ENCODE peak calls at places on chromosomes 13 and 19, in six cellular contexts. W is uterus, I is left ventricle myocardium inferior, O is astrocyte of the spinal cord, P is fibroblast of pulmonary artery, M is Peyer's patch. C is an unnamed sample.

GRCh38 chr19:47518139-47518538 is 3.3 kb upstream of the NAPA start:
- DNase-seq in M (no peak), O (peak), I (no peak), W (no peak), P (no peak), C (peak)

GRCh38 chr13:34201050-34201913 is 383.3 kb downstream of the RFC3 start:
- DNase-seq in O (peak), I (no peak), P (peak), M (no peak), W (no peak), C (no peak)

GRCh38 chr19:3275583-3276340 is 51.3 kb downstream of the CELF5 start:
- DNase-seq in P (peak), I (peak), M (peak), W (peak), O (peak), C (peak)

GRCh38 chr19:46755077-46755852 is 9.0 kb upstream of the STRN4 start:
- DNase-seq in O (peak), W (no peak), M (no peak), I (no peak), P (peak), C (no peak)

GRCh38 chr19:32223595-32224370 is 121.6 kb upstream of the ZNF507 start:
- DNase-seq in M (no peak), W (no peak), O (no peak), P (no peak), I (no peak), C (no peak)

GRCh38 chr13:79531542-79532239 is 50.7 kb downstream of the NDFIP2 start:
- DNase-seq in O (no peak), P (no peak), W (no peak), I (no peak), M (no peak), C (no peak)

GRCh38 chr19:27767234-27767633 is 1445.7 kb downstream of the UQCRFS1 start:
- DNase-seq in O (no peak), M (no peak), W (no peak), I (no peak), P (no peak), C (no peak)

GRCh38 chr13:53411443-53411842 is 382.8 kb downstream of the OLFM4 start:
- DNase-seq in M (no peak), P (no peak), O (no peak), W (no peak), I (no peak), C (no peak)

GRCh38 chr13:85828094-85828684 is 29.0 kb upstream of the SLITRK6 start:
- DNase-seq in P (peak), W (no peak), O (peak), M (no peak), I (no peak), C (no peak)

GRCh38 chr13:111598751-111599150 is 278.3 kb downstream of the TEX29 start:
- DNase-seq in P (no peak), O (no peak), M (no peak), I (no peak), W (no peak), C (no peak)

GRCh38 chr13:111599791-111600190 is 279.3 kb downstream of the TEX29 start:
- DNase-seq in O (no peak), P (no peak), M (no peak), I (no peak), W (no peak), C (no peak)

GRCh38 chr13:111609631-111610030 is 289.2 kb downstream of the TEX29 start:
- DNase-seq in M (no peak), I (no peak), O (no peak), W (no peak), P (no peak), C (no peak)

GRCh38 chr13:111602874-111603273 is 282.4 kb downstream of the TEX29 start:
- DNase-seq in P (no peak), M (no peak), O (no peak), W (no peak), I (no peak), C (no peak)

GRCh38 chr13:111604087-111604486 is 283.6 kb downstream of the TEX29 start:
- DNase-seq in O (no peak), M (no peak), W (no peak), I (no peak), P (no peak), C (no peak)
- TF ChIP-seq CTCF in O (no peak), M (no peak), W (no peak), I (no peak), P (no peak), C (no peak)

GRCh38 chr13:91157273-91158014 is 190.0 kb upstream of the MIR17HG start:
- DNase-seq in W (no peak), P (no peak), O (no peak), I (no peak), M (no peak), C (no peak)

GRCh38 chr13:91165758-91166157 is 181.7 kb upstream of the MIR17HG start:
- DNase-seq in P (no peak), W (no peak), O (no peak), I (no peak), M (no peak), C (no peak)

GRCh38 chr13:91166714-91167511 is 180.6 kb upstream of the MIR17HG start:
- DNase-seq in I (no peak), W (no peak), O (no peak), M (no peak), P (no peak), C (no peak)

GRCh38 chr13:91158015-91158390 is 189.5 kb upstream of the MIR17HG start:
- DNase-seq in M (no peak), I (no peak), P (peak), W (no peak), O (no peak), C (no peak)

GRCh38 chr13:91162180-91162579 is 185.3 kb upstream of the MIR17HG start:
- DNase-seq in P (no peak), I (no peak), O (no peak), W (no peak), M (no peak), C (no peak)
- TF ChIP-seq CTCF in P (no peak), I (no peak), O (no peak), W (no peak), M (no peak), C (no peak)

GRCh38 chr13:84431646-84432045 is 549.4 kb upstream of the SLITRK1 start:
- DNase-seq in O (peak), I (no peak), M (no peak), W (no peak), P (peak), C (no peak)

GRCh38 chr13:84430441-84430840 is 548.2 kb upstream of the SLITRK1 start:
- DNase-seq in O (no peak), P (peak), W (no peak), M (no peak), I (no peak), C (no peak)

GRCh38 chr13:84430015-84430414 is 547.7 kb upstream of the SLITRK1 start:
- DNase-seq in M (no peak), O (peak), W (no peak), I (no peak), P (peak), C (no peak)

GRCh38 chr13:84433024-84433423 is 550.8 kb upstream of the SLITRK1 start:
- DNase-seq in O (peak), W (no peak), P (peak), I (no peak), M (no peak), C (no peak)
- TF ChIP-seq CTCF in O (no peak), W (no peak), P (no peak), I (no peak), M (no peak), C (no peak)

GRCh38 chr13:113211774-113212173 is 2.4 kb downstream of the CUL4A start:
- DNase-seq in M (no peak), P (no peak), I (no peak), W (no peak), O (no peak), C (no peak)
- TF ChIP-seq CTCF in M (no peak), P (no peak), I (peak), W (no peak), O (peak), C (no peak)

GRCh38 chr19:1383311-1384084 is at the start of gene NDUFS7:
- DNase-seq in I (peak), O (peak), M (peak), P (peak), W (peak), C (peak)
- TF ChIP-seq CTCF in I (peak), O (no peak), M (peak), P (peak), W (peak), C (no peak)

C was measured in natural killer cell.